ENCODE peak calls at places on chromosomes 4 and X, in six cellular contexts. Q, K, S, E, M and N are unnamed samples.

GRCh38 chr4:123248260-123248659 is 148.3 kb upstream of the SPRY1 start:
- DNase-seq in S (no peak), Q (no peak), E (no peak), K (peak; percentile 68), M (no peak), N (no peak)

GRCh38 chr4:147933316-147933715 is 201.4 kb downstream of the ARHGAP10 start:
- DNase-seq in Q (no peak), S (no peak), M (no peak), E (peak; percentile 26), K (no peak), N (no peak)

GRCh38 chr4:18917689-18918088 is 896.1 kb upstream of the LCORL start:
- DNase-seq in S (no peak), E (no peak), M (no peak), K (peak; percentile 2), Q (no peak), N (no peak)

GRCh38 chr4:57355066-57355465 is 244.9 kb upstream of the IGFBP7 start:
- DNase-seq in M (no peak), Q (no peak), K (no peak), S (no peak), E (no peak), N (no peak)

GRCh38 chrX:25295466-25295865 is 279.7 kb upstream of the ARX start:
- DNase-seq in K (no peak), E (no peak), Q (no peak), S (no peak), M (no peak), N (no peak)

GRCh38 chr4:76215120-76215519 is 1.5 kb upstream of the SCARB2 start:
- DNase-seq in S (no peak), Q (no peak), E (no peak), M (no peak), K (no peak), N (no peak)

GRCh38 chr4:48180234-48180633 is 46.2 kb upstream of the TXK start:
- DNase-seq in Q (no peak), M (no peak), K (no peak), S (no peak), E (no peak), N (no peak)

GRCh38 chr4:75432683-75433082 is 81.5 kb downstream of the RCHY1 start:
- DNase-seq in Q (no peak), S (no peak), E (no peak), M (no peak), K (peak; percentile 2), N (no peak)

GRCh38 chr4:184762100-184762499 is 28.2 kb upstream of the CENPU start:
- DNase-seq in Q (no peak), M (no peak), K (no peak), E (peak; percentile 69), S (no peak), N (no peak)

GRCh38 chr4:119977546-119977945 is 89.1 kb downstream of the MAD2L1 start:
- DNase-seq in M (no peak), K (no peak), E (no peak), Q (no peak), S (no peak), N (no peak)

GRCh38 chr4:81523672-81524436 is 52.1 kb upstream of the RASGEF1B start:
- DNase-seq in M (no peak), S (no peak), Q (no peak), K (no peak), E (no peak), N (no peak)

GRCh38 chr4:25823632-25824031 is 39.2 kb downstream of the SEL1L3 start:
- DNase-seq in M (no peak), E (no peak), Q (no peak), K (no peak), S (no peak), N (no peak)

GRCh38 chr4:119835511-119835910 is 206.9 kb upstream of the PDE5A start:
- DNase-seq in Q (no peak), E (no peak), M (no peak), K (peak; percentile 55), S (no peak), N (no peak)

GRCh38 chrX:124045109-124045508 is 83.6 kb downstream of the STAG2 start:
- DNase-seq in Q (no peak), M (no peak), E (no peak), K (peak; percentile 13), S (no peak), N (no peak)

GRCh38 chrX:148501121-148502066 is 977 bp downstream of the AFF2 start:
- DNase-seq in Q (no peak), K (no peak), M (peak; percentile 59), S (no peak), E (peak; percentile 31), N (no peak)

GRCh38 chrX:15834827-15835595 is 19.6 kb downstream of the AP1S2 start:
- DNase-seq in M (no peak), E (no peak), S (no peak), Q (no peak), K (peak; percentile 15), N (no peak)

GRCh38 chr4:152514356-152514755 is 21.5 kb downstream of the FBXW7 start:
- DNase-seq in M (no peak), Q (no peak), K (no peak), E (no peak), S (no peak), N (no peak)

GRCh38 chrX:68440940-68441339 is 7.6 kb upstream of the OPHN1 start:
- DNase-seq in Q (peak; percentile 38), M (peak; percentile 87), S (peak; percentile 51), K (peak; percentile 71), E (no peak), N (no peak)

GRCh38 chr4:26793750-26794149 is 66.9 kb upstream of the STIM2 start:
- DNase-seq in K (no peak), S (no peak), Q (no peak), M (no peak), E (no peak), N (no peak)

GRCh38 chrX:1248381-1249061 is 20.1 kb upstream of the CSF2RA start:
- DNase-seq in S (no peak), Q (no peak), M (peak; percentile 67), E (no peak), K (peak; percentile 18), N (no peak)

GRCh38 chrX:118974088-118974907 is at the start of gene LONRF3:
- DNase-seq in M (peak; percentile 87), K (peak; percentile 40), E (peak; percentile 42), Q (no peak), S (peak; percentile 74), N (no peak)

GRCh38 chr4:145154573-145154972 is 25.8 kb downstream of the OTUD4 start:
- DNase-seq in E (no peak), S (no peak), M (no peak), K (peak; percentile 52), Q (no peak), N (no peak)

GRCh38 chr4:106773106-106773905 is 262.8 kb downstream of the DKK2 start:
- DNase-seq in K (peak; percentile 62), Q (no peak), S (no peak), E (no peak), M (no peak), N (no peak)

GRCh38 chr4:145828802-145829485 is 109.7 kb downstream of the ZNF827 start:
- DNase-seq in Q (no peak), M (no peak), K (no peak), E (peak; percentile 63), S (no peak), N (no peak)

GRCh38 chr4:87465739-87466366 is 43.5 kb downstream of the NUDT9 start:
- DNase-seq in S (no peak), M (no peak), E (peak; percentile 27), K (peak; percentile 79), Q (no peak), N (peak; percentile 5)

GRCh38 chr4:54439831-54440243 is 210.7 kb downstream of the PDGFRA start:
- DNase-seq in E (no peak), M (no peak), Q (no peak), S (peak; percentile 44), K (peak; percentile 67), N (no peak)

GRCh38 chr4:3037957-3038451 is 36.3 kb downstream of the HTT-AS start:
- DNase-seq in S (no peak), Q (peak; percentile 7), K (no peak), E (peak; percentile 42), M (peak; percentile 66), N (no peak)

GRCh38 chr4:147678796-147679549 is 5.0 kb downstream of the PRMT9 start:
- DNase-seq in Q (no peak), M (no peak), K (no peak), E (peak; percentile 26), S (no peak), N (no peak)

GRCh38 chrX:45743081-45743533 is 542.4 kb upstream of the DIPK2B start:
- DNase-seq in Q (no peak), S (no peak), K (no peak), M (no peak), E (no peak), N (no peak)

GRCh38 chrX:130545796-130546195 is 144.0 kb downstream of the RBMX2 start:
- DNase-seq in M (no peak), Q (no peak), K (no peak), S (no peak), E (no peak), N (no peak)